ENCODE peak calls at places on chromosomes 3 and 15, in five cellular contexts. Z is suprapubic skin, X is neural progenitor cell, S is kidney, K is mucosa of descending colon. R is an unnamed sample.

GRCh38 chr3:183653209-183654064 is 18.0 kb downstream of the KLHL24 start:
- DNase-seq in Z (no peak), X (peak; percentile 4), S (no peak), K (no peak), R (no peak)

GRCh38 chr3:132210476-132211346 is 106.5 kb upstream of the ACP3 start:
- DNase-seq in Z (no peak), X (peak; percentile 61), S (no peak), K (peak; percentile 73), R (peak; percentile 6)

GRCh38 chr3:37945803-37946530 is 44.6 kb upstream of the VILL start:
- DNase-seq in Z (no peak), X (no peak), S (no peak), K (no peak), R (no peak)

GRCh38 chr3:149382091-149382467 is 4.6 kb upstream of the TM4SF1 start:
- DNase-seq in Z (no peak), X (no peak), S (no peak), K (no peak), R (no peak)

GRCh38 chr3:42179110-42179725 is 86.8 kb downstream of the CCK start:
- DNase-seq in Z (no peak), X (peak; percentile 41), S (no peak), K (peak; percentile 61), R (no peak)

GRCh38 chr3:36381311-36381956 is 1.1 kb downstream of the STAC start:
- DNase-seq in Z (no peak), X (peak; percentile 58), S (no peak), K (no peak), R (no peak)

GRCh38 chr3:74041068-74041675 is 416.4 kb upstream of the PDZRN3 start:
- DNase-seq in Z (no peak), X (no peak), S (no peak), K (no peak), R (no peak)

GRCh38 chr3:182349051-182349450 is 444.3 kb upstream of the ATP11B start:
- DNase-seq in Z (no peak), X (no peak), S (no peak), K (no peak), R (no peak)

GRCh38 chr3:72303926-72304325 is 519.0 kb upstream of the PROK2 start:
- DNase-seq in Z (no peak), X (peak; percentile 23), S (no peak), K (no peak), R (no peak)

GRCh38 chr3:67819447-67819846 is 165.0 kb upstream of the SUCLG2 start:
- DNase-seq in Z (no peak), X (peak; percentile 33), S (no peak), K (no peak), R (no peak)
- TF ChIP-seq CTCF in Z (no peak), X (peak; percentile 61), S (peak; percentile 12), K (no peak), R (peak; percentile 52)

GRCh38 chr3:119695480-119695879 is 7.3 kb upstream of the CFAP91 start:
- DNase-seq in Z (no peak), X (no peak), S (no peak), K (no peak), R (no peak)

GRCh38 chr3:119690043-119690656 is 12.7 kb upstream of the CFAP91 start:
- DNase-seq in Z (no peak), X (peak; percentile 43), S (no peak), K (no peak), R (no peak)
- TF ChIP-seq CTCF in Z (no peak), X (peak; percentile 75), S (peak; percentile 50), K (no peak), R (peak; percentile 69)

GRCh38 chr3:191220908-191221307 is 21.9 kb downstream of the OSTN start:
- DNase-seq in Z (no peak), X (peak; percentile 19), S (no peak), K (no peak), R (no peak)
- TF ChIP-seq CTCF in Z (no peak), X (peak; percentile 32), S (no peak), K (no peak), R (no peak)

GRCh38 chr15:77580991-77581682 is 51.6 kb downstream of the LINGO1 start:
- DNase-seq in Z (no peak), X (no peak), S (peak; percentile 48), K (no peak), R (no peak)

GRCh38 chr15:77582763-77583162 is 49.9 kb downstream of the LINGO1 start:
- DNase-seq in Z (no peak), X (no peak), S (peak; percentile 39), K (peak; percentile 50), R (no peak)

GRCh38 chr15:77584691-77585090 is 48.0 kb downstream of the LINGO1 start:
- DNase-seq in Z (no peak), X (no peak), S (peak; percentile 52), K (no peak), R (no peak)

GRCh38 chr15:77581896-77582569 is 50.7 kb downstream of the LINGO1 start:
- DNase-seq in Z (no peak), X (no peak), S (peak; percentile 65), K (peak; percentile 47), R (no peak)

GRCh38 chr15:77584201-77584600 is 48.5 kb downstream of the LINGO1 start:
- DNase-seq in Z (no peak), X (peak; percentile 60), S (peak; percentile 22), K (no peak), R (no peak)
- TF ChIP-seq CTCF in Z (no peak), X (peak; percentile 51), S (no peak), K (no peak), R (peak; percentile 49)

R was measured in neural crest cell.